ENCODE peak calls at places on chromosome 18, in seven cellular contexts. X is upper lobe of right lung; R is HCEC 1CT; P is Kasumi-1; V is endothelial cell; A is NCI-H774; B is activated T-cell treated with anti-CD3 and anti-CD28 coated beads, Interleukin-2, amount 50 U/mL, for 72 hours. O is an unnamed sample.

GRCh38 chr18:12420831-12421421 is 13.2 kb downstream of the PRELID3A start:
- DNase-seq in P (peak), A (no peak), V (peak), X (no peak), R (no peak), B (no peak), O (no peak)

GRCh38 chr18:48453330-48454063 is 44.3 kb upstream of the ZBTB7C start:
- DNase-seq in X (no peak), V (no peak), P (no peak), R (no peak), B (no peak), A (no peak), O (no peak)

GRCh38 chr18:50410008-50410407 is 35.2 kb downstream of the SKA1 start:
- DNase-seq in A (no peak), P (no peak), X (no peak), R (no peak), V (no peak), B (no peak), O (no peak)

GRCh38 chr18:73774836-73775509 is 372.7 kb downstream of the FBXO15 start:
- DNase-seq in V (no peak), B (no peak), A (no peak), P (no peak), R (no peak), X (no peak), O (no peak)

GRCh38 chr18:8448091-8448490 is 161.1 kb upstream of the RAB12 start:
- DNase-seq in B (no peak), X (no peak), R (no peak), A (no peak), V (no peak), P (no peak), O (no peak)

GRCh38 chr18:37222383-37223378 is 342.9 kb downstream of the CELF4 start:
- DNase-seq in R (no peak), A (no peak), P (no peak), X (no peak), V (no peak), B (no peak), O (no peak)

GRCh38 chr18:55546873-55547704 is 40.9 kb downstream of the TCF4 start:
- DNase-seq in V (no peak), B (no peak), R (peak), X (no peak), P (no peak), A (no peak), O (no peak)

GRCh38 chr18:28267276-28267675 is 90.3 kb upstream of the CDH2 start:
- DNase-seq in A (no peak), X (no peak), P (no peak), B (no peak), R (peak), V (no peak), O (no peak)

GRCh38 chr18:3041857-3042256 is 28.9 kb upstream of the LPIN2 start:
- DNase-seq in P (no peak), X (no peak), R (no peak), A (no peak), V (no peak), B (no peak), O (no peak)

GRCh38 chr18:47163241-47163640 is 12.9 kb downstream of the IER3IP1 start:
- DNase-seq in V (no peak), R (peak), P (no peak), A (no peak), B (no peak), X (no peak), O (no peak)

GRCh38 chr18:58229162-58229561 is 185.1 kb downstream of the NEDD4L start:
- DNase-seq in R (no peak), P (no peak), V (no peak), B (no peak), X (no peak), A (no peak), O (no peak)

GRCh38 chr18:25510096-25510495 is 158.1 kb upstream of the ZNF521 start:
- DNase-seq in B (no peak), P (no peak), R (no peak), V (no peak), A (no peak), X (no peak), O (no peak)

GRCh38 chr18:32093106-32093511 is 1.4 kb downstream of the RNF138 start:
- DNase-seq in B (peak), X (peak), R (peak), P (peak), A (peak), V (peak), O (peak)

GRCh38 chr18:50706199-50706598 is 113.6 kb downstream of the MRO start:
- DNase-seq in A (no peak), R (no peak), P (no peak), V (no peak), X (peak), B (no peak), O (no peak)

GRCh38 chr18:55998071-55998522 is 410.1 kb upstream of the TCF4 start:
- DNase-seq in R (peak), B (no peak), X (no peak), A (no peak), V (no peak), P (no peak), O (no peak)

GRCh38 chr18:37321578-37322496 is 243.8 kb downstream of the CELF4 start:
- DNase-seq in A (no peak), R (no peak), V (no peak), B (no peak), P (no peak), X (no peak), O (no peak)

GRCh38 chr18:51848702-51849101 is 491.3 kb upstream of the DCC start:
- DNase-seq in X (no peak), B (no peak), A (no peak), V (no peak), R (no peak), P (no peak), O (no peak)

GRCh38 chr18:28359177-28359576 is 182.2 kb upstream of the CDH2 start:
- DNase-seq in P (no peak), A (no peak), B (no peak), V (no peak), R (peak), X (no peak), O (no peak)

GRCh38 chr18:35775887-35776286 is 194.3 kb downstream of the GALNT1 start:
- DNase-seq in R (no peak), X (no peak), B (no peak), V (no peak), P (peak), A (no peak), O (no peak)

GRCh38 chr18:23877371-23877770 is 137.2 kb upstream of the TTC39C start:
- DNase-seq in P (peak), A (no peak), R (no peak), X (no peak), B (no peak), V (no peak), O (no peak)

GRCh38 chr18:3794537-3795348 is 344.8 kb downstream of the TGIF1 start:
- DNase-seq in V (no peak), A (no peak), X (no peak), R (peak), P (no peak), B (peak), O (no peak)

GRCh38 chr18:5294618-5295230 is 802 bp downstream of the ZBTB14 start:
- DNase-seq in P (peak), B (peak), A (peak), R (peak), V (no peak), X (peak), O (peak)

GRCh38 chr18:44232500-44232899 is 448.2 kb upstream of the SETBP1 start:
- DNase-seq in X (no peak), B (no peak), R (no peak), V (no peak), A (no peak), P (no peak), O (no peak)

GRCh38 chr18:8758466-8758865 is 53.1 kb downstream of the MTCL1 start:
- DNase-seq in R (no peak), X (no peak), P (no peak), A (no peak), B (no peak), V (no peak), O (no peak)

GRCh38 chr18:23992941-23993280 is 21.6 kb upstream of the TTC39C start:
- DNase-seq in A (no peak), R (no peak), P (no peak), X (no peak), B (no peak), V (no peak), O (no peak)

GRCh38 chr18:32998285-32998684 is 225.5 kb upstream of the KLHL14 start:
- DNase-seq in R (no peak), P (no peak), A (no peak), V (no peak), X (no peak), B (no peak), O (no peak)

GRCh38 chr18:24567199-24567598 is 106.8 kb downstream of the HRH4 start:
- DNase-seq in B (no peak), A (no peak), P (no peak), R (no peak), X (no peak), V (no peak), O (no peak)

GRCh38 chr18:36298113-36298701 is 694 bp downstream of the FHOD3 start:
- DNase-seq in R (no peak), X (no peak), V (peak), B (no peak), P (no peak), A (no peak), O (peak)

GRCh38 chr18:63336366-63337099 is 17.0 kb upstream of the BCL2 start:
- DNase-seq in A (no peak), B (no peak), V (no peak), P (no peak), X (no peak), R (peak), O (no peak)

GRCh38 chr18:78422336-78422735 is 557.3 kb upstream of the SALL3 start:
- DNase-seq in B (no peak), R (no peak), V (no peak), P (no peak), X (no peak), A (no peak), O (no peak)

GRCh38 chr18:34023471-34023870 is 201.2 kb downstream of the NOL4 start:
- DNase-seq in X (no peak), A (no peak), P (no peak), B (no peak), V (no peak), R (no peak), O (no peak)

GRCh38 chr18:10928971-10929373 is 220.4 kb downstream of the PIEZO2 start:
- DNase-seq in X (no peak), A (no peak), V (no peak), B (no peak), P (no peak), R (peak), O (no peak)

GRCh38 chr18:45254683-45255082 is 360.6 kb upstream of the SLC14A2 start:
- DNase-seq in X (no peak), B (no peak), A (no peak), P (no peak), V (no peak), R (no peak), O (no peak)